ENCODE peak calls at places on chromosomes 13 and 19, in five cellular contexts. V is K562, I is upper lobe of left lung, Y is breast epithelium, M is vagina. U is an unnamed sample.

GRCh38 chr13:106401081-106401480 is 134.4 kb downstream of the EFNB2 start:
- DNase-seq in Y (no peak), I (no peak), V (no peak), M (no peak), U (no peak)

GRCh38 chr13:42821437-42821836 is 40.1 kb downstream of the FAM216B start:
- DNase-seq in V (no peak), I (no peak), M (no peak), Y (no peak), U (no peak)

GRCh38 chr19:7294571-7295212 is 478 bp upstream of the INSR start:
- DNase-seq in Y (peak; percentile 60), M (no peak), I (peak; percentile 93), V (peak; percentile 68), U (peak; percentile 82)

GRCh38 chr19:44813331-44814131 is 4.6 kb downstream of the BCAM start:
- DNase-seq in I (peak; percentile 84), Y (no peak), M (no peak), V (peak; percentile 22), U (no peak)

GRCh38 chr13:30234763-30235162 is 72.6 kb downstream of the KATNAL1 start:
- DNase-seq in Y (no peak), I (no peak), M (no peak), V (no peak), U (no peak)

GRCh38 chr19:37855098-37855497 is 51.3 kb downstream of the WDR87 start:
- DNase-seq in I (peak; percentile 89), V (no peak), Y (peak; percentile 67), M (no peak), U (no peak)

GRCh38 chr13:79736356-79736755 is 255.4 kb downstream of the NDFIP2 start:
- DNase-seq in I (no peak), M (no peak), Y (no peak), V (no peak), U (no peak)

GRCh38 chr19:51488491-51488890 is 10.2 kb downstream of the CEACAM18 start:
- DNase-seq in M (no peak), I (no peak), Y (no peak), V (no peak), U (no peak)

GRCh38 chr19:44553478-44554171 is 24.1 kb upstream of the CEACAM20 start:
- DNase-seq in M (no peak), I (no peak), V (peak; percentile 52), Y (no peak), U (no peak)

GRCh38 chr13:24618219-24618955 is 61.8 kb upstream of the ATP12A start:
- DNase-seq in V (no peak), I (peak; percentile 13), M (no peak), Y (no peak), U (peak; percentile 33)

GRCh38 chr19:4277051-4277700 is 1.9 kb upstream of the SHD start:
- DNase-seq in V (peak; percentile 39), M (no peak), Y (no peak), I (no peak), U (no peak)

GRCh38 chr19:8532170-8532569 is 18.2 kb upstream of the ZNF414 start:
- DNase-seq in I (no peak), Y (no peak), M (no peak), V (no peak), U (no peak)

GRCh38 chr19:913080-913748 is at the start of gene R3HDM4:
- DNase-seq in I (peak; percentile 98), M (no peak), Y (peak; percentile 84), V (peak; percentile 70), U (no peak)

GRCh38 chr19:46624958-46625661 is at the start of gene PTGIR:
- DNase-seq in V (peak; percentile 67), Y (no peak), I (no peak), M (no peak), U (no peak)
- TF ChIP-seq POLR2AphosphoS5 in V (no peak), Y (no peak), I (peak; percentile 69), M (peak; percentile 21), U (no peak)

GRCh38 chr13:35279500-35279899 is 197.0 kb downstream of the MAB21L1 start:
- DNase-seq in V (no peak), I (no peak), M (no peak), Y (no peak), U (no peak)
- TF ChIP-seq CTCF in V (no peak), I (no peak), M (no peak), Y (no peak), U (no peak)

DNA sequence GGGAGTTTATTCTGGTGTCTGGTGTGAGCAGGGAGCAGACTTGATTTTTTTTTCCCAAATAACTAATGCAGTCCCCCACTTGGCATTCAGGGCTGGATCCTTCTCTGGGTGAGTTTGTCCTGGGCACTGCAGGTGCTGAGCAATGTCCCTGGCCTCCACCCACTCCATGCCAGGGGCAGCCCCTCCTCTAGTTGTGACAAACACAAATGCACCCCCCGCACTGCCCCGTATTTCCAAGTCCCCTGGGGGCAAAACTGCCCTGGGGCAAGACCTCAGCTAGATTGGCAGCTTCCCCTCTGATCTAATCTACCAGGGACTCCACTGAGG is 6.4 kb downstream of the MOB3A start:
- DNase-seq in Y (no peak), V (no peak), M (no peak), I (no peak), U (no peak)
- TF ChIP-seq POLR2AphosphoS5 in Y (no peak), V (no peak), M (no peak), I (no peak), U (no peak)

GRCh38 chr13:26442541-26442940 is 114.9 kb upstream of the WASF3 start:
- DNase-seq in I (no peak), M (no peak), Y (no peak), V (no peak), U (no peak)
- TF ChIP-seq CTCF in I (no peak), M (no peak), Y (no peak), V (no peak), U (no peak)